ENCODE peak calls at places on chromosomes 1 and 21, in six cellular contexts. K, L, G, C, D and F are unnamed samples.

GRCh38 chr1:113975211-113975895 is 3.9 kb upstream of the OLFML3 start:
- DNase-seq in K (no peak), L (no peak), G (no peak), C (no peak), D (no peak), F (no peak)

GRCh38 chr1:156489166-156489934 is 11.2 kb downstream of the MEF2D start:
- DNase-seq in K (peak; percentile 46), L (no peak), G (peak; percentile 93), C (peak; percentile 29), D (peak; percentile 80), F (no peak)

GRCh38 chr1:236282159-236282716 is 480 bp upstream of the ERO1B start:
- DNase-seq in K (no peak), L (no peak), G (peak; percentile 30), C (no peak), D (no peak), F (no peak)

GRCh38 chr1:157739229-157739901 is 37.6 kb downstream of the FCRL2 start:
- DNase-seq in K (no peak), L (no peak), G (no peak), C (no peak), D (peak; percentile 37), F (no peak)

GRCh38 chr1:167121375-167122120 is 27.7 kb downstream of the STYXL2 start:
- DNase-seq in K (peak; percentile 40), L (no peak), G (no peak), C (no peak), D (peak; percentile 86), F (no peak)

GRCh38 chr1:192969091-192969490 is 90.1 kb downstream of the UCHL5 start:
- DNase-seq in K (no peak), L (no peak), G (no peak), C (no peak), D (no peak), F (no peak)

GRCh38 chr21:38027901-38028300 is 111.6 kb upstream of the KCNJ6 start:
- DNase-seq in K (no peak), L (peak; percentile 32), G (no peak), C (no peak), D (no peak), F (peak; percentile 31)

GRCh38 chr1:101474039-101474665 is 237.3 kb downstream of the S1PR1 start:
- DNase-seq in K (no peak), L (no peak), G (no peak), C (no peak), D (peak; percentile 70), F (no peak)

GRCh38 chr1:224867715-224868114 is 61.8 kb upstream of the DNAH14 start:
- DNase-seq in K (no peak), L (no peak), G (no peak), C (no peak), D (no peak), F (no peak)

GRCh38 chr1:46410156-46411009 is 16.3 kb downstream of the FAAH start:
- DNase-seq in K (no peak), L (no peak), G (no peak), C (no peak), D (no peak), F (no peak)

GRCh38 chr1:68000191-68000590 is 50.2 kb downstream of the DIRAS3 start:
- DNase-seq in K (no peak), L (no peak), G (no peak), C (no peak), D (no peak), F (no peak)

GRCh38 chr21:41142051-41142795 is 25.7 kb upstream of the BACE2 start:
- DNase-seq in K (no peak), L (peak; percentile 62), G (peak; percentile 45), C (no peak), D (peak; percentile 73), F (peak; percentile 32)

GRCh38 chr1:183711691-183712401 is 58.7 kb upstream of the APOBEC4 start:
- DNase-seq in K (no peak), L (peak; percentile 31), G (no peak), C (no peak), D (peak; percentile 67), F (peak; percentile 90)

GRCh38 chr1:162724583-162725120 is 65.8 kb upstream of the HSD17B7 start:
- DNase-seq in K (no peak), L (no peak), G (no peak), C (no peak), D (no peak), F (no peak)

GRCh38 chr1:198423701-198424100 is 116.8 kb downstream of the ATP6V1G3 start:
- DNase-seq in K (no peak), L (no peak), G (no peak), C (no peak), D (peak; percentile 64), F (no peak)

GRCh38 chr1:32855861-32856617 is 14.7 kb downstream of the FNDC5 start:
- DNase-seq in K (no peak), L (no peak), G (no peak), C (no peak), D (no peak), F (no peak)

GRCh38 chr1:201476670-201477344 is 7.8 kb upstream of the PHLDA3 start:
- DNase-seq in K (no peak), L (no peak), G (no peak), C (no peak), D (no peak), F (no peak)